ENCODE peak calls at places on chromosomes 7 and 10, in six cellular contexts. J is SHP77; I is NCI-H1092 treated with DMSO at 0.1 percent for 48 hours; Y is T-helper 9 cell; F is activated naive CD4-positive, alpha-beta T cell treated with anti-CD3 and anti-CD28 coated beads, Interleukin-2, amount 10 ng/mL, durations not matched to agents 7 days and 5 days; C is left cardiac atrium. G is an unnamed sample.

GRCh38 chr7:113076703-113077102 is 9.9 kb downstream of the GPR85 start:
- DNase-seq in J (no peak), I (no peak), Y (no peak), F (no peak), C (no peak), G (no peak)

GRCh38 chr10:88999629-89000028 is 9.0 kb downstream of the FAS start:
- DNase-seq in J (no peak), I (no peak), Y (no peak), F (no peak), C (no peak), G (no peak)

GRCh38 chr10:78470267-78471103 is 436.8 kb downstream of the RPS24 start:
- DNase-seq in J (peak; percentile 58), I (peak; percentile 77), Y (no peak), F (no peak), C (no peak), G (no peak)

GRCh38 chr10:47025540-47026300 is 114.5 kb downstream of the PTPN20 start:
- DNase-seq in J (no peak), I (no peak), Y (no peak), F (no peak), C (peak; percentile 34), G (peak; percentile 71)

GRCh38 chr7:140537750-140538482 is 58.6 kb upstream of the MKRN1 start:
- DNase-seq in J (no peak), I (no peak), Y (no peak), F (no peak), C (no peak), G (no peak)

GRCh38 chr10:85558533-85558932 is 808.1 kb downstream of the GRID1 start:
- DNase-seq in J (no peak), I (no peak), Y (no peak), F (no peak), C (no peak), G (no peak)

GRCh38 chr10:110408203-110408871 is 89.4 kb upstream of the DUSP5 start:
- DNase-seq in J (no peak), I (no peak), Y (no peak), F (no peak), C (no peak), G (no peak)

GRCh38 chr7:135729230-135729629 is 1.2 kb upstream of the SLC13A4 start:
- DNase-seq in J (no peak), I (no peak), Y (no peak), F (no peak), C (no peak), G (no peak)

GRCh38 chr7:38580485-38580884 is 50.7 kb downstream of the AMPH start:
- DNase-seq in J (no peak), I (no peak), Y (no peak), F (no peak), C (no peak), G (no peak)

GRCh38 chr7:46678421-46678820 is 757.3 kb upstream of the IGFBP3 start:
- DNase-seq in J (no peak), I (no peak), Y (no peak), F (no peak), C (no peak), G (no peak)

GRCh38 chr10:122083478-122084025 is 94.6 kb downstream of the TACC2 start:
- DNase-seq in J (no peak), I (no peak), Y (no peak), F (no peak), C (peak; percentile 43), G (no peak)

GRCh38 chr7:95155965-95156364 is 168.4 kb downstream of the PON1 start:
- DNase-seq in J (no peak), I (no peak), Y (no peak), F (no peak), C (no peak), G (no peak)

GRCh38 chr10:79184141-79184625 is 115.4 kb downstream of the ZMIZ1 start:
- DNase-seq in J (peak; percentile 30), I (peak; percentile 53), Y (no peak), F (no peak), C (no peak), G (no peak)

GRCh38 chr10:132893090-132893489 is 49.3 kb downstream of the CFAP46 start:
- DNase-seq in J (no peak), I (peak; percentile 6), Y (no peak), F (peak; percentile 10), C (no peak), G (peak; percentile 39)

GRCh38 chr10:44366936-44367630 is 17.8 kb downstream of the CXCL12 start:
- DNase-seq in J (no peak), I (no peak), Y (no peak), F (no peak), C (no peak), G (no peak)

GRCh38 chr10:48658889-48659269 is 25.8 kb upstream of the WDFY4 start:
- DNase-seq in J (no peak), I (no peak), Y (no peak), F (no peak), C (no peak), G (no peak)

GRCh38 chr7:87000344-87000743 is 59.1 kb downstream of the ELAPOR2 start:
- DNase-seq in J (no peak), I (no peak), Y (no peak), F (no peak), C (no peak), G (no peak)